ENCODE peak calls at places on chromosome 21, in four cellular contexts. M, A, W and F are unnamed samples.
A peak's percentile ranks its signal among the peaks of the same experiment; 100 is the strongest.

GRCh38 chr21:44984792-44985440 is 45.1 kb downstream of the SLX9 start:
- DNase-seq in M (no peak), A (no peak), W (no peak), F (no peak)

GRCh38 chr21:36816556-36817130 is 117.7 kb downstream of the SIM2 start:
- DNase-seq in M (no peak), A (no peak), W (no peak), F (no peak)

GRCh38 chr21:15005391-15005790 is 59.4 kb downstream of the NRIP1 start:
- DNase-seq in M (peak; percentile 71), A (no peak), W (no peak), F (peak; percentile 42)

GRCh38 chr21:40795313-40795712 is 51.6 kb downstream of the DSCAM start:
- DNase-seq in M (no peak), A (no peak), W (no peak), F (no peak)

GRCh38 chr21:29098156-29098555 is 24.7 kb upstream of the CCT8 start:
- DNase-seq in M (no peak), A (no peak), W (no peak), F (no peak)

GRCh38 chr21:44735821-44736220 is 24.4 kb upstream of the TSPEAR start:
- DNase-seq in M (no peak), A (no peak), W (no peak), F (no peak)

GRCh38 chr21:35738342-35738961 is 321.9 kb downstream of the SETD4 start:
- DNase-seq in M (peak; percentile 18), A (no peak), W (peak; percentile 7), F (peak; percentile 45)

GRCh38 chr21:46474365-46474764 is 15.7 kb downstream of the DIP2A start:
- DNase-seq in M (no peak), A (no peak), W (no peak), F (no peak)

GRCh38 chr21:46618738-46619369 is 14.0 kb upstream of the S100B start:
- DNase-seq in M (no peak), A (no peak), W (no peak), F (peak; percentile 54)

GRCh38 chr21:25243809-25244208 is 363.5 kb downstream of the MRPL39 start:
- DNase-seq in M (no peak), A (no peak), W (no peak), F (no peak)

GRCh38 chr21:31714741-31715365 is 17.1 kb downstream of the SCAF4 start:
- DNase-seq in M (no peak), A (no peak), W (no peak), F (no peak)

GRCh38 chr21:44509539-44509938 is 30.5 kb downstream of the KRTAP10-1 start:
- DNase-seq in M (no peak), A (no peak), W (no peak), F (no peak)

GRCh38 chr21:33266050-33266783 is at the start of gene IL10RB:
- DNase-seq in M (peak; percentile 68), A (no peak), W (no peak), F (peak; percentile 62)

GRCh38 chr21:18244721-18245486 is at the start of gene CHODL:
- DNase-seq in M (no peak), A (no peak), W (no peak), F (peak; percentile 1)